ENCODE peak calls at places on chromosomes 4 and X, in four cellular contexts. One of them, this sample, is unnamed.

GRCh38 chrX:20664774-20665173 is 398.1 kb upstream of the RPS6KA3 start:
- DNase-seq in AG09309: no peak
- DNase-seq in left lung: no peak
- DNase-seq in PC-9: no peak
- DNase-seq in this sample: no peak

GRCh38 chrX:118989886-118990285 is 15.5 kb downstream of the LONRF3 start:
- DNase-seq in PC-9: no peak
- DNase-seq in left lung: no peak
- DNase-seq in AG09309: no peak
- DNase-seq in this sample: no peak

GRCh38 chrX:88863726-88864125 is 116.7 kb downstream of the CPXCR1 start:
- DNase-seq in left lung: peak
- DNase-seq in PC-9: no peak
- DNase-seq in AG09309: no peak
- DNase-seq in this sample: no peak

GRCh38 chr4:10205223-10205622 is 88.6 kb upstream of the WDR1 start:
- DNase-seq in AG09309: no peak
- DNase-seq in PC-9: no peak
- DNase-seq in left lung: no peak
- DNase-seq in this sample: no peak

GRCh38 chrX:23789386-23790146 is 6.6 kb downstream of the SAT1 start:
- DNase-seq in left lung: no peak
- DNase-seq in AG09309: no peak
- DNase-seq in PC-9: no peak
- DNase-seq in this sample: no peak

GRCh38 chr4:140152760-140153418 is 1.1 kb downstream of the MAML3 start:
- DNase-seq in PC-9: peak
- DNase-seq in left lung: peak
- DNase-seq in AG09309: no peak
- DNase-seq in this sample: peak

GRCh38 chr4:6250235-6250983 is 19.2 kb upstream of the WFS1 start:
- DNase-seq in left lung: no peak
- DNase-seq in AG09309: peak
- DNase-seq in PC-9: peak
- DNase-seq in this sample: no peak

GRCh38 chr4:159639924-159640323 is 537.0 kb downstream of the RAPGEF2 start:
- DNase-seq in AG09309: no peak
- DNase-seq in left lung: no peak
- DNase-seq in PC-9: no peak
- DNase-seq in this sample: no peak

GRCh38 chr4:40719008-40719623 is 30.6 kb upstream of the NSUN7 start:
- DNase-seq in left lung: no peak
- DNase-seq in AG09309: peak
- DNase-seq in PC-9: peak
- DNase-seq in this sample: no peak

DNA sequence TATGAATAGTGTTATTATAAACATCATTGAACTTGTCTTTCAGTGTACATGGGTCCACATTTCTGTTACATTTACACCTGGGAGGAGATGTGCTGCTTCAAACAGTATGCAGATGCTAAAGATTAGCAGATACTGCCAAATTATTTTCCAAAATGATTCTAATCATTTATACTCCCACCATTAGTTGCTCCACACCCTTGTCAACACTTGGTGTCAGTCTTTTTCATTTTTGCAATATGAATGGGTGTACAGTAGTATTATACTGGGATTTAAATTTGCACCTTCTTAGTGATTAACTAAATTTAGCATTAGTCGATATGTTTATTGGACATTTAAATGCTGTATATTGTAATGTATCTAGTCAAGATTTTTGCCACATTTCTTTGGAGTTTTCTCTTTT is 131.6 kb upstream of the GRID2 start:
- DNase-seq in left lung: no peak
- DNase-seq in AG09309: no peak
- DNase-seq in PC-9: no peak
- DNase-seq in this sample: no peak
- TF ChIP-seq CTCF in left lung: no peak
- TF ChIP-seq CTCF in AG09309: no peak
- TF ChIP-seq CTCF in PC-9: no peak
- TF ChIP-seq CTCF in this sample: peak

DNA sequence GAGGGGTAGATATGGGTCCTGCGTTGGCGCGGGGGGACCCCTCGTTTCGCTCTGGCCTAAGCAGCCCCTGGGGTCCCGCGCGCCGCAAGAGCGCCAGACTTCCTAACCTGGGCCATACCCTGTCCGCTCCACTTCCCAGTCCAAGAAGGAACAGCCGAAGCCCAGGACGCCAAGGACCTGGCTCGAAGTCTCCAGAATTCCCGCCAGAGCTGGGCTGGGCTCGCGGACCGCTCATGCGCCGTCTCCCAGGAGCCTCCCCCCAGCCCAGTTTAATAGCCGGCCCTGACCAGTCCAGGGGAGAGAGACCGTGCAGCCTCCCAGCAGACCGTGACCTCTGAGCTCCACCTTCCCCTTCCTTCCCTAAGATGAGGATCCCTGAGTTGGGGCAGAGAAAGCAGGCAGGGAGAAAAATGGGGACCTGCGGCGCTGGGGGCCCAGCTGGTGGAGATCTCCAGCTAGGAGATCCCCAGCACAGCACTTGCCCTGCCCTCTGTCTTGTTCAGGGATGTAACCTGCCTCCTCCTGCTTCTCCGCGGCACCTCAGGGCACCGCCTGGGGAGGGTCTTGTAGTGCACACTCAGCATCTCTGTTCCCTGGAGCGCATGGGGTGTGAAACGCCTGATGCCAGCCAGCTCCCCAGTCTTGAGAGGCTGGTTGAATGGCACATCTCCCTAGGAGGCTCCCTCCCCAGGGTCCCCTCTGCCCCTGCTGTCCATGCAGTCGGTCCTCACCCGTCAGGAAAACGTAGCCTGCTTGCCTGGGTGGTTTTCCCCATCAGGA is 1.2 kb upstream of the LETM1 start:
- DNase-seq in left lung: no peak
- DNase-seq in PC-9: no peak
- DNase-seq in AG09309: no peak
- DNase-seq in this sample: no peak
- TF ChIP-seq CTCF in left lung: no peak
- TF ChIP-seq CTCF in PC-9: no peak
- TF ChIP-seq CTCF in AG09309: no peak
- TF ChIP-seq CTCF in this sample: no peak

GRCh38 chr4:16761031-16761430 is 137.4 kb downstream of the LDB2 start:
- DNase-seq in left lung: no peak
- DNase-seq in PC-9: no peak
- DNase-seq in AG09309: no peak
- DNase-seq in this sample: no peak

GRCh38 chr4:16767251-16767650 is 131.2 kb downstream of the LDB2 start:
- DNase-seq in PC-9: no peak
- DNase-seq in left lung: no peak
- DNase-seq in AG09309: no peak
- DNase-seq in this sample: no peak

GRCh38 chr4:16765549-16765948 is 132.9 kb downstream of the LDB2 start:
- DNase-seq in PC-9: no peak
- DNase-seq in AG09309: no peak
- DNase-seq in left lung: no peak
- DNase-seq in this sample: no peak

GRCh38 chr4:16767861-16768260 is 130.6 kb downstream of the LDB2 start:
- DNase-seq in left lung: no peak
- DNase-seq in AG09309: no peak
- DNase-seq in PC-9: no peak
- DNase-seq in this sample: no peak

DNA sequence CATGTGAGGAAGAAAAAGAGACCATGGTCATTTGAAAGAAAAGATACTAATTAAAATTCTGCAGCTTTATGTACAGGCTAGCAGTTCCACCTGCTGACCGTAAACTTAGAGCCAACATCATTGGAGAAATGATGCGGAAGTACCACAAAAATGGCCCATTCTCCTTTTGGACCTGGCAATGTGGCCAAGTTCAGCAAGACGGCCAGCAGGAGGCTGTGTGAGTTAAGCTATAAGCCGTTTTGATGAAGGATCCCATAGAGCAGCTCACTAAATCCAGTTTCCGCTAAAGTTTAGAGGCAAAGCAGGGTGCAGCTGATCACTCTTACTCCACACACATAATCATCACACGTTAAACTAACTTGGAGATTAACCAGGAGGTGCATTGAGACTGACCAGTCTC is 133.8 kb downstream of the LDB2 start:
- DNase-seq in left lung: no peak
- DNase-seq in PC-9: no peak
- DNase-seq in AG09309: no peak
- DNase-seq in this sample: no peak
- TF ChIP-seq CTCF in left lung: peak
- TF ChIP-seq CTCF in PC-9: no peak
- TF ChIP-seq CTCF in AG09309: peak
- TF ChIP-seq CTCF in this sample: peak

GRCh38 chrX:30488092-30488491 is 89.5 kb downstream of the TASL start:
- DNase-seq in left lung: no peak
- DNase-seq in AG09309: no peak
- DNase-seq in PC-9: no peak
- DNase-seq in this sample: no peak
- TF ChIP-seq CTCF in left lung: no peak
- TF ChIP-seq CTCF in AG09309: peak
- TF ChIP-seq CTCF in PC-9: no peak
- TF ChIP-seq CTCF in this sample: peak

This sample was measured in osteocyte.